ENCODE peak calls at places on chromosome 18, in ten cellular contexts. Z, T, L, Y, P, B, S, K, C and I are unnamed samples. For H3K4me1, the result is how much of the 10 kb centered on the place peaks cover.

GRCh38 chr18:24868331-24868730 is 407.9 kb downstream of the HRH4 start:
- DNase-seq in P (no peak), B (no peak), C (no peak), K (no peak), S (no peak), T (no peak), Y (no peak), L (no peak), Z (no peak), I (no peak)

GRCh38 chr18:70276416-70277145 is 12.3 kb upstream of the SOCS6 start:
- DNase-seq in C (no peak), B (no peak), P (no peak), L (no peak), Z (no peak), Y (no peak), K (no peak), S (no peak), T (no peak), I (no peak)

GRCh38 chr18:21448301-21448700 is 152.2 kb downstream of the ESCO1 start:
- DNase-seq in K (no peak), P (no peak), S (no peak), Z (no peak), T (no peak), L (no peak), B (no peak), Y (no peak), C (no peak), I (no peak)

GRCh38 chr18:43267818-43268217 is 9.5 kb downstream of the SYT4 start:
- DNase-seq in C (no peak), K (no peak), P (no peak), Y (no peak), L (no peak), B (no peak), Z (no peak), S (no peak), T (no peak), I (no peak)

GRCh38 chr18:64294967-64295366 is 146.1 kb upstream of the LINC00305 start:
- DNase-seq in Z (no peak), Y (no peak), L (no peak), P (no peak), S (no peak), T (no peak), C (no peak), B (no peak), K (no peak), I (no peak)

GRCh38 chr18:63266888-63267790 is 52.4 kb downstream of the BCL2 start:
- DNase-seq in Z (no peak), C (no peak), B (no peak), T (no peak), S (no peak), P (no peak), L (no peak), Y (no peak), K (no peak), I (no peak)

GRCh38 chr18:34807106-34807796 is 97.2 kb downstream of the DTNA start:
- DNase-seq in Z (no peak), Y (no peak), C (no peak), S (no peak), L (no peak), B (no peak), T (no peak), K (no peak), P (peak), I (no peak)

GRCh38 chr18:8391068-8391467 is 218.2 kb upstream of the RAB12 start:
- DNase-seq in L (no peak), P (no peak), S (no peak), K (no peak), C (no peak), Y (no peak), B (no peak), Z (no peak), T (no peak), I (no peak)

GRCh38 chr18:31275722-31276463 is 42.1 kb upstream of the DSG1 start:
- DNase-seq in C (no peak), Y (no peak), K (no peak), L (peak), Z (no peak), P (peak), B (no peak), T (peak), S (no peak), I (no peak)

DNA sequence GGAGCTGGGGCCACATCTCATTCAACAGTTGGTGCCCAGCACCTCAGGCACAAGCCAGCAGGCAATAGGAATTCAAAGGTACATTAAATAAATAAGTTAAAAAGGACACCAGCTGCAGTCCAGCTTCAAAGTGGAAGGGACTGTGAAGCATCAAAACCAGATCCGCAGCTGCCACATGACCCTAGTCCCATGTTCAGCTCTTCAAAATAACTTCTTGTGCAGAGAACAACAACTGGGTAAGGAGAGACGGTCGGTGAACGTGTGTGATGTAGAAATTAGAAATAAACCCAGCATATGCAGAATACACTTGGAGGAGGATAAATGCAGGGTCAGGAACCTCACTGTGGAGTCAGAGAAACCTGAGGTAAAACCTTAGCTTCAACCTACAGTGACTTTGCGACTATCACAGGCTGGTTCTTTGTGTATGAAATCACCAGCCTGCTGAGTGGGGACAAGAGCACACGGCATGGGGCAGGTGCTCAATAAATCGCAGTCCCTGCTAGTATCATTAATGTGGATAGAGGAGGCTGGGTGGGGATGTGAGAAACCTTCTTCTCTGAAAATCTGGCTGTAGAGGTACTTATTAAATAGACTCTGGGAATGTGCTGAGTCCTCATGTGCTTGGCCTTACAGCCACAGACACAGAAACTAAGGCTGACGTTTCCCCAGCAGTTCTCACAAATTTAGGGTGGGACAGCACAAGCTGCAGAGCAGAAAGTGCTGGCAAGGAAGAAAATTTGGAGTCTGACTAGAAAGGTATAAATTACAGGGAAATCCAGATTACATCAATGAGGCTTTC is 20.8 kb downstream of the FBXO15 start:
- DNase-seq in K (no peak), Y (no peak), P (no peak), S (no peak), T (no peak), Z (no peak), L (no peak), C (no peak), B (no peak), I (no peak)
- H3K4me3 ChIP-seq in K (no peak), Y (no peak), P (no peak), S (no peak), T (no peak), Z (no peak), L (no peak), C (no peak), B (no peak), I (no peak)

GRCh38 chr18:28159055-28159454 is 17.9 kb downstream of the CDH2 start:
- DNase-seq in P (no peak), Y (no peak), K (no peak), S (no peak), T (no peak), B (no peak), Z (no peak), C (no peak), L (no peak), I (no peak)

GRCh38 chr18:28164772-28165483 is 12.0 kb downstream of the CDH2 start:
- DNase-seq in K (no peak), Y (no peak), C (no peak), P (no peak), Z (no peak), T (no peak), L (no peak), S (no peak), B (no peak), I (no peak)

GRCh38 chr18:28163201-28163778 is 13.6 kb downstream of the CDH2 start:
- DNase-seq in T (no peak), L (no peak), K (no peak), Z (no peak), P (no peak), S (no peak), Y (no peak), B (no peak), C (no peak), I (no peak)

GRCh38 chr18:28158083-28158581 is 18.8 kb downstream of the CDH2 start:
- DNase-seq in T (no peak), C (no peak), B (no peak), L (no peak), S (no peak), P (no peak), K (no peak), Y (no peak), Z (no peak), I (no peak)

GRCh38 chr18:28161608-28162599 is 15.0 kb downstream of the CDH2 start:
- DNase-seq in P (no peak), Y (no peak), L (no peak), T (peak), K (no peak), C (no peak), B (no peak), Z (no peak), S (no peak), I (no peak)
- H3K27ac ChIP-seq in P (no peak), Y (no peak), L (peak), T (peak), K (peak), C (no peak), B (no peak), Z (no peak), S (no peak), I (peak)

DNA sequence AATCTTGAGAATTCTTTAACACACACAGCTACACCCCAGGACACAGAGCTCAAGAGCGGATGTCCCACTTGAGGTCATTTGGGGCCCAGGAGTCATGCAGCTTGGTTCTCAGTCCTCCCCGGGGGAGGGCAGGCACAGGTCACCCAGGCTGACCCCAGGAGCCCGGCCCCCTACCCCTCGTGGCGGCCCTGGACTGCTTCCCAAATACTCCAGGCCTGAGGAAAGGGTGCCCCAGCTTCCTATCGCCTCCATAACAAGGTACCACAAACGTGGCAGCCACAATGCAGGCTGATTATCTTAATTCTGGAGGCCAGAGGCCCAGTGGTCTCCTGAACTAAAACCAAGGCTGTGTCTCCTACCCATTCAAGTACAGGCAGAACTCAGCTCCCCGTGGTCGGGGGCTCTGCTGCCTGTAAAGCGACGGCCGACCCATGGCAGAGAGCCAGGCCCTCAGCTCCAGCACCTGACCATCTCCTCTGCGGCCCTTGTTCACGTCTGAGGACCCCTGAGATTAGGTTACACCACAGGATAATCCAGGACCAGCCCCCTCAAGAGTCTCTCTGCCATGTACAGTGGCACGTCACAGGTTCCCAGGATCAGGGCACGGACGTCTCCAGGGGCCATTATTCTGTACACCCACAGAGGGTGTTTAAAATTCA is 10.5 kb downstream of the SLC66A2 start:
- DNase-seq in Z (no peak), Y (peak), L (no peak), C (peak), K (no peak), B (no peak), P (no peak), S (peak), T (no peak), I (no peak)
- H3K4me1 ChIP-seq in Z (under half), Y (half or more), L (under half), C (under half), K (under half), B (under half), P (under half), S (under half), T (under half), I (half or more)

GRCh38 chr18:6052449-6052913 is 157.2 kb upstream of the TMEM200C start:
- DNase-seq in Z (no peak), Y (no peak), S (no peak), L (no peak), P (no peak), K (no peak), B (no peak), C (no peak), T (no peak), I (no peak)

GRCh38 chr18:6057604-6058003 is 162.3 kb upstream of the TMEM200C start:
- DNase-seq in L (no peak), P (no peak), C (no peak), S (no peak), Y (no peak), T (no peak), Z (no peak), K (no peak), B (no peak), I (no peak)

GRCh38 chr18:6056171-6056932 is 161.0 kb upstream of the TMEM200C start:
- DNase-seq in Y (no peak), P (no peak), K (no peak), S (no peak), B (peak), T (peak), Z (peak), L (peak), C (no peak), I (no peak)

GRCh38 chr18:6055711-6056110 is 160.4 kb upstream of the TMEM200C start:
- DNase-seq in C (no peak), S (no peak), T (no peak), L (peak), Y (no peak), K (no peak), B (no peak), P (no peak), Z (no peak), I (no peak)

DNA sequence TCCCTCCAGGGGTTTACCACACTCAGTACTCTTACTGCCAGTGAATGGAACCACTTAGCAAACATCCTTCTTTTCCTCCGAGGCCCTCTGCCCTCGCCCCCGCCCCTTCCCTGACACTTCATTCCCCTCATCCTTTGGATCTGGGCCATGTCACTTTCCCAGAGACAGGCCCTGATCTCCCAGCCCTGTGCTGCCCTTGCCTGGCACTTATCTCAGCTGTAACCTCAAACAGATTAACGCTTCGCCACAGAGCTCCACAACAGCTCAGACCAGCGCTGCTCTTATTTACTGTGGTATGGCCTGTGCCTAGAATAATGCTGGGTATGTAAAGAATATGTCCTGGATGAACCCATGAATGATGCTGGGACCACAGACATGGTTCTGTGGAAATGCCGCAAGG is 159.1 kb upstream of the TMEM200C start:
- DNase-seq in L (no peak), S (no peak), T (no peak), P (no peak), Z (no peak), B (no peak), Y (no peak), C (no peak), K (peak), I (no peak)
- H3K4me3 ChIP-seq in L (no peak), S (no peak), T (no peak), P (no peak), Z (no peak), B (no peak), Y (no peak), C (no peak), K (no peak), I (no peak)

GRCh38 chr18:32301361-32301760 is 111.5 kb downstream of the MEP1B start:
- DNase-seq in L (no peak), Y (no peak), P (no peak), C (no peak), T (no peak), S (no peak), B (no peak), Z (no peak), K (no peak), I (no peak)

GRCh38 chr18:32299489-32299888 is 109.7 kb downstream of the MEP1B start:
- DNase-seq in Y (no peak), S (no peak), T (no peak), P (no peak), K (no peak), B (no peak), Z (no peak), C (no peak), L (no peak), I (no peak)

GRCh38 chr18:32301976-32302743 is 112.3 kb downstream of the MEP1B start:
- DNase-seq in K (no peak), S (no peak), Z (no peak), Y (no peak), P (no peak), T (peak), C (no peak), L (peak), B (no peak), I (no peak)

GRCh38 chr18:32302806-32303205 is 113.0 kb downstream of the MEP1B start:
- DNase-seq in B (no peak), C (no peak), T (no peak), Z (no peak), S (no peak), K (no peak), P (no peak), Y (no peak), L (no peak), I (no peak)

GRCh38 chr18:32300914-32301313 is 111.1 kb downstream of the MEP1B start:
- DNase-seq in P (no peak), Z (no peak), Y (no peak), B (no peak), T (no peak), S (no peak), C (no peak), K (no peak), L (no peak), I (no peak)
- H3K27ac ChIP-seq in P (no peak), Z (no peak), Y (no peak), B (no peak), T (no peak), S (no peak), C (no peak), K (no peak), L (peak), I (peak)

GRCh38 chr18:78627546-78628315 is 351.9 kb upstream of the SALL3 start:
- DNase-seq in K (no peak), C (no peak), T (peak), Y (no peak), P (no peak), L (no peak), S (no peak), B (no peak), Z (no peak), I (no peak)

GRCh38 chr18:78624646-78625279 is 354.9 kb upstream of the SALL3 start:
- DNase-seq in K (no peak), Y (no peak), P (no peak), L (no peak), Z (no peak), T (no peak), S (no peak), C (no peak), B (no peak), I (no peak)

GRCh38 chr18:78623142-78623541 is 356.5 kb upstream of the SALL3 start:
- DNase-seq in Y (no peak), T (no peak), C (no peak), L (no peak), K (no peak), B (no peak), S (peak), P (no peak), Z (no peak), I (no peak)

GRCh38 chr18:78625446-78625845 is 354.2 kb upstream of the SALL3 start:
- DNase-seq in L (no peak), K (no peak), S (no peak), P (no peak), C (no peak), B (no peak), Y (no peak), T (no peak), Z (no peak), I (no peak)

DNA sequence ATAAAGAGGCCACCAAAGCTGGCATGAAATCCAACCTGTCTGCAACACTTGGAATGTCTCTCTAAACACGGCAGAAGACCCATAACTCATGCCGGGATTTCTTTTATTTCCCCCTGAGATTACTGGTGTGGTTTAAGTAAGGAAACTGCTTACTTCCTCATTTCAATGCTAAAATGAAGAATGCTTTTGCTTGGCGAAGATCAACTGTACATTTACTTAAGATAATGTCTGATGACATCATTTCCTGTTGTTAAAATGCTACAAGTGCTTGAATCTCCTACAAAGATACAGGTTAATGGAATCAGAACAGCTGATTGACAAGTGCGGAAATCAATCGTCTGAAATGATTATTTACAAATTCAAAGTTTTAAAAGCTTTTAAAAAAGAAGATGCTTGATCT is 353.7 kb upstream of the SALL3 start:
- DNase-seq in C (no peak), Y (no peak), P (no peak), S (no peak), B (no peak), K (no peak), T (no peak), L (no peak), Z (no peak), I (no peak)
- H3K4me1 ChIP-seq in C (under half), Y (under half), P (under half), S (under half), B (under half), K (under half), T (under half), L (under half), Z (under half), I (under half)

DNA sequence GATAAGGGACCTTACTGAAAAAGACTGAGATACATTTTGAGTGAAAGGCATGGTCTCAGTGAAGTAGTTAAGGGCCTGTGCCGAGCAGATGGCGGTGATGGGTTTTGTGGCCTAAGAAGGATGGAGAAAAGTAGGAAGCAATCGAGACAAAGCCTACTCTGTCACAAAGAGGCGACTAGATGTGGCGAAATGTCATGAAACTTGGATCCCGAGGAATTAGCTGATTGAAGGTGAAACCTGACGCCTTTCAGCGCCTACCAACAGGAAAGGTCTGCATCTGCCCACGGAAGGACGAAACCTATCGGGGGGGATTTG is 543 bp upstream of the CEP192 start:
- DNase-seq in K (no peak), S (no peak), T (no peak), P (no peak), C (no peak), B (no peak), L (no peak), Z (no peak), Y (no peak), I (no peak)
- H3K4me3 ChIP-seq in K (peak), S (peak), T (peak), P (peak), C (peak), B (peak), L (peak), Z (peak), Y (peak), I (peak)

GRCh38 chr18:28081516-28081915 is 95.4 kb downstream of the CDH2 start:
- DNase-seq in K (no peak), L (no peak), C (no peak), Y (no peak), T (no peak), P (no peak), S (no peak), B (no peak), Z (no peak), I (no peak)

GRCh38 chr18:28078298-28078697 is 98.6 kb downstream of the CDH2 start:
- DNase-seq in T (peak), C (no peak), Y (no peak), B (no peak), K (no peak), P (no peak), S (no peak), L (peak), Z (no peak), I (no peak)

GRCh38 chr18:28079883-28080282 is 97.0 kb downstream of the CDH2 start:
- DNase-seq in L (no peak), S (no peak), B (no peak), Y (no peak), K (no peak), C (no peak), T (no peak), P (no peak), Z (no peak), I (no peak)

GRCh38 chr18:28080876-28081300 is 96.0 kb downstream of the CDH2 start:
- DNase-seq in S (no peak), T (no peak), K (no peak), L (no peak), Y (no peak), P (no peak), Z (no peak), C (no peak), B (no peak), I (no peak)

GRCh38 chr18:28078849-28079248 is 98.1 kb downstream of the CDH2 start:
- DNase-seq in P (no peak), S (no peak), L (no peak), Y (no peak), T (no peak), C (no peak), B (no peak), Z (no peak), K (no peak), I (no peak)
- H3K27ac ChIP-seq in P (no peak), S (no peak), L (peak), Y (no peak), T (peak), C (no peak), B (no peak), Z (no peak), K (no peak), I (peak)